ENCODE peak calls at places on chromosome 7, in eight cellular contexts. C is tibial nerve, M is transverse colon, J is suprapubic skin, Y is A549, U is SK-N-SH, Q is K562, N is sigmoid colon. H is an unnamed sample. For H3K4me1, the result is how much of the 10 kb centered on the place peaks cover.

GRCh38 chr7:137342751-137343482 is 616 bp downstream of the PTN start:
- DNase-seq in C (no peak), M (no peak), J (no peak), Y (no peak), U (no peak), Q (no peak), N (no peak), H (no peak)

GRCh38 chr7:25963733-25964132 is 188.3 kb upstream of the NFE2L3 start:
- DNase-seq in C (no peak), M (no peak), J (no peak), Y (no peak), U (no peak), Q (no peak), N (no peak), H (peak)

GRCh38 chr7:145732521-145732920 is 384.1 kb upstream of the CNTNAP2 start:
- DNase-seq in C (no peak), M (no peak), J (no peak), Y (no peak), U (no peak), Q (no peak), N (no peak), H (no peak)

GRCh38 chr7:734214-734613 is 7.1 kb upstream of the PRKAR1B start:
- DNase-seq in C (no peak), M (no peak), J (no peak), Y (no peak), U (no peak), Q (no peak), N (no peak), H (no peak)

GRCh38 chr7:81725003-81725402 is 44.8 kb downstream of the HGF start:
- DNase-seq in C (no peak), M (no peak), J (no peak), Y (no peak), U (no peak), Q (no peak), N (no peak), H (no peak)

GRCh38 chr7:128031901-128032604 is 816 bp upstream of the LRRC4 start:
- DNase-seq in C (no peak), M (peak), J (no peak), Y (no peak), U (peak), Q (no peak), N (peak), H (peak)

GRCh38 chr7:12557282-12557681 is 13.2 kb upstream of the SCIN start:
- DNase-seq in C (no peak), M (no peak), J (no peak), Y (no peak), U (no peak), Q (no peak), N (no peak), H (no peak)

GRCh38 chr7:81684513-81685262 is 85.2 kb downstream of the HGF start:
- DNase-seq in C (peak), M (peak), J (peak), Y (peak), U (peak), Q (no peak), N (peak), H (peak)

DNA sequence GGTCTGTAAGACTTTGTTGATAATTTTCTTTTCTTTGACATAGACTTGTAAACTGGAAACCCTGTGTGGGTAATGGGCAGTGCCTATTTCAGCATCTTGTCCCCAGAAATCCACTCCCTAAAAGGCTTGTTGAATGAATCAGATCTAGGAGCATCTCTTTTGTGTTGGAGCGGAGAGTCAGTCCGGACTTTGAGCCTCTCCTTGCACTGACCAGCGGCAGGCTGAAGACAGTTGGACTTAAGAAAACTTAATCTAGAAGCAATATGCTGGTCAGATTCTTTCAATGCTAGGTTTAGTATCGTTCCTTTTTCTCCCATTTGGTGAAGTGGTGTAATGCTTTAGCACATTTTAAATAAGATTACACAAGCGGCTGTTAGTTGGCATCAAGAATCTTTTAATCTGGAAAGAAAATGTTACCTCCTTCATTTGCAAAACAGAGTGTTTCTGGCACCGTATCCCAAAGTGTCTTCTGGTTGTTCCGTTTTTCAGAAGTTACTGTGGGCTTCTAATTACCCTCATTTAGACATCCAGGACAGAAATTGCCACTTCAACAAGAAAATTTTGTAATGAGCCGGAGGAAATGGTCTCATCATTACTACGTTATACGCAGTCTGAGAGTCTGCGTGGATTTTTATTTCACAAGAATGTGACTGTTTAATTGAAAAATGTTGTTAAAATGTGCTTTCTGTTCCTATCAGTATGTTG is 74.7 kb downstream of the CUX1 start:
- DNase-seq in C (no peak), M (no peak), J (no peak), Y (no peak), U (no peak), Q (no peak), N (no peak), H (no peak)
- H3K4me1 ChIP-seq in C (under half), M (under half), J (under half), Y (half or more), U (under half), Q (under half), N (under half), H (under half)

GRCh38 chr7:155870334-155871180 is 58.3 kb upstream of the SHH start:
- DNase-seq in C (no peak), M (no peak), J (peak), Y (no peak), U (no peak), Q (no peak), N (peak), H (peak)
- TF ChIP-seq EP300 in C (no peak), M (no peak), J (no peak), Y (no peak), U (no peak), Q (no peak), N (no peak), H (no peak)

GRCh38 chr7:55053651-55054226 is 34.9 kb downstream of the EGFR start:
- DNase-seq in C (no peak), M (no peak), J (no peak), Y (no peak), U (no peak), Q (no peak), N (no peak), H (no peak)
- H3K4me1 ChIP-seq in C (under half), M (under half), J (half or more), Y (half or more), U (under half), Q (under half), N (under half), H (under half)

GRCh38 chr7:143282124-143282523 is 2.6 kb upstream of the TMEM139 start:
- DNase-seq in C (no peak), M (no peak), J (no peak), Y (no peak), U (no peak), Q (no peak), N (no peak), H (no peak)

GRCh38 chr7:143285454-143285756 is 647 bp downstream of the TMEM139 start:
- DNase-seq in C (no peak), M (peak), J (no peak), Y (peak), U (no peak), Q (no peak), N (no peak), H (no peak)

GRCh38 chr7:143284591-143285453 is at the start of gene TMEM139:
- DNase-seq in C (no peak), M (peak), J (no peak), Y (no peak), U (peak), Q (peak), N (no peak), H (peak)

GRCh38 chr7:143281529-143281928 is 3.2 kb upstream of the TMEM139 start:
- DNase-seq in C (no peak), M (no peak), J (no peak), Y (no peak), U (no peak), Q (no peak), N (no peak), H (no peak)

GRCh38 chr7:143283344-143283743 is 1.4 kb upstream of the TMEM139 start:
- DNase-seq in C (no peak), M (peak), J (no peak), Y (no peak), U (no peak), Q (no peak), N (no peak), H (no peak)
- TF ChIP-seq EP300 in C (no peak), M (no peak), J (no peak), Y (no peak), U (no peak), Q (no peak), N (no peak), H (no peak)

GRCh38 chr7:134612197-134612596 is 34.5 kb upstream of the BPGM start:
- DNase-seq in C (no peak), M (no peak), J (no peak), Y (no peak), U (no peak), Q (no peak), N (no peak), H (no peak)
- H3K4me1 ChIP-seq in C (under half), M (under half), J (under half), Y (under half), U (under half), Q (under half), N (under half), H (under half)

DNA sequence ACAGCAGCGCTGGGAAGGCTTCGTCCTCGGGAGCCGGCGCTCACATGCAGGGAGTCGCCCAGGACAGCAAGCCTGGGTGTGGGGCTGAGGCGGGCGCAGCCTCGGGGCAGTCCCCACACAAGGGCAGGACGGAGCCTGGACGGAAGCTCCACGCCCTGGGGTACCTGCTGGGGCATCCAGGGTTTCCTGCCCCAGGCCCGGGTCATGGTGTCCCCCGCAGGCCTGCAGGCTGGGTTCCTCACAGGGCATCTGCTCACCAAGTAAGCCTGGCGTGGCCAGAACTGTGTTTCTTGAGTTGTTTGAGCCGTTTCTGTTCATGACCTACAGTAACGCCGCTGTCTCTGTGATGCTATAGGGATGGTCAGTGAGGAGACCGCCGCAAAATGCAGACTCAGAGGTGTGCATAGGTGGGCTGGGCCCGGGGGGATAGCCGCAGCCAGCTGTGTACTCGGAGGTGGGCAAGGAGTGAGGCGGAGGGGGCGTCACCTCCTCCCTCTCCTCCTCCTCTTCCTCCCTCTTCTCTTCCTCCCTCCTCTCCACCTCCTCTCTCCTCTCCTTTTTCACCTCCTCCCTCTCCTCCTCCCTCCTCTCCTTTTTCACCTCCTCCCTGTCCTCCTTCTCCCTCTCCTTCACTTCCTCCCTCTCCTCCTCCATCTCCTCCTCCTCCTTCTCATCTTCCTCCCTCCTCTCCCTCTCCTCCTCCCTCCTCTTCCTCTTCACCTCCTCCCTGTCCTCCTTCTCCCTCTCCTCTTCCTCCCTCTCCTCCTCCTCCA is 438.9 kb downstream of the DNAJB6 start:
- DNase-seq in C (no peak), M (no peak), J (no peak), Y (no peak), U (no peak), Q (no peak), N (no peak), H (no peak)
- TF ChIP-seq EP300 in C (no peak), M (no peak), J (no peak), Y (no peak), U (no peak), Q (no peak), N (no peak), H (no peak)

GRCh38 chr7:155206286-155207020 is 91.2 kb upstream of the INSIG1 start:
- DNase-seq in C (peak), M (peak), J (peak), Y (no peak), U (no peak), Q (peak), N (peak), H (peak)
- H3K4me1 ChIP-seq in C (under half), M (under half), J (under half), Y (under half), U (under half), Q (half or more), N (under half), H (under half)

H was measured in stomach.